ENCODE peak calls at places on chromosome 1, in seven cellular contexts. E is left ventricle myocardium inferior, K is endodermal cell, Q is prostate gland, V is transverse colon, U is PC-9, R is HCT116. C is an unnamed sample.

GRCh38 chr1:44200336-44200735 is 12.9 kb upstream of the DMAP1 start:
- DNase-seq in E (no peak), K (no peak), Q (no peak), V (no peak), U (no peak), R (no peak), C (no peak)

GRCh38 chr1:236206548-236206947 is 64.2 kb downstream of the GPR137B start:
- DNase-seq in E (no peak), K (peak; percentile 81), Q (no peak), V (peak; percentile 8), U (no peak), R (no peak), C (no peak)

GRCh38 chr1:145918992-145919939 is 749 bp upstream of the PEX11B start:
- DNase-seq in E (peak; percentile 59), K (peak; percentile 87), Q (peak; percentile 50), V (peak; percentile 72), U (peak; percentile 82), R (peak; percentile 29), C (peak; percentile 86)

GRCh38 chr1:44044071-44044801 is 13.0 kb upstream of the SLC6A9 start:
- DNase-seq in E (no peak), K (no peak), Q (no peak), V (no peak), U (peak; percentile 95), R (no peak), C (no peak)

GRCh38 chr1:205589618-205590456 is 42.0 kb downstream of the ELK4 start:
- DNase-seq in E (no peak), K (peak; percentile 31), Q (no peak), V (no peak), U (no peak), R (no peak), C (peak; percentile 7)

GRCh38 chr1:165849336-165850133 is 22.1 kb downstream of the UCK2 start:
- DNase-seq in E (no peak), K (no peak), Q (no peak), V (no peak), U (no peak), R (no peak), C (no peak)

GRCh38 chr1:50474859-50475809 is 51.9 kb upstream of the DMRTA2 start:
- DNase-seq in E (no peak), K (peak; percentile 91), Q (no peak), V (no peak), U (peak; percentile 82), R (no peak), C (no peak)

GRCh38 chr1:58755468-58755872 is 28.4 kb downstream of the JUN start:
- DNase-seq in E (peak; percentile 28), K (no peak), Q (peak; percentile 52), V (peak; percentile 51), U (peak; percentile 90), R (peak; percentile 70), C (peak; percentile 67)

GRCh38 chr1:167500283-167500860 is 18.0 kb downstream of the CD247 start:
- DNase-seq in E (no peak), K (no peak), Q (no peak), V (no peak), U (no peak), R (no peak), C (no peak)

GRCh38 chr1:42035205-42035829 is 116.6 kb upstream of the HIVEP3 start:
- DNase-seq in E (peak; percentile 63), K (peak; percentile 87), Q (peak; percentile 48), V (no peak), U (peak; percentile 46), R (peak; percentile 10), C (peak; percentile 57)

GRCh38 chr1:44368471-44369151 is 13.6 kb upstream of the ERI3 start:
- DNase-seq in E (no peak), K (peak; percentile 58), Q (no peak), V (no peak), U (no peak), R (no peak), C (no peak)

GRCh38 chr1:201002510-201002909 is 21.0 kb downstream of the KIF21B start:
- DNase-seq in E (no peak), K (no peak), Q (no peak), V (no peak), U (no peak), R (no peak), C (no peak)

GRCh38 chr1:181538836-181539235 is 55.5 kb downstream of the CACNA1E start:
- DNase-seq in E (no peak), K (no peak), Q (no peak), V (no peak), U (no peak), R (no peak), C (no peak)

GRCh38 chr1:91549041-91549735 is 48.5 kb downstream of the CDC7 start:
- DNase-seq in E (no peak), K (no peak), Q (no peak), V (peak; percentile 22), U (no peak), R (no peak), C (no peak)

GRCh38 chr1:117967472-117967871 is 37.9 kb downstream of the WDR3 start:
- DNase-seq in E (no peak), K (no peak), Q (no peak), V (no peak), U (no peak), R (no peak), C (no peak)

GRCh38 chr1:211345719-211346118 is 19.1 kb downstream of the TRAF5 start:
- DNase-seq in E (no peak), K (peak; percentile 87), Q (no peak), V (no peak), U (no peak), R (no peak), C (no peak)

GRCh38 chr1:109892476-109893368 is 17.9 kb upstream of the CSF1 start:
- DNase-seq in E (no peak), K (no peak), Q (no peak), V (no peak), U (no peak), R (no peak), C (no peak)

GRCh38 chr1:47883963-47884362 is 113.2 kb downstream of the TRABD2B start:
- DNase-seq in E (no peak), K (no peak), Q (no peak), V (no peak), U (no peak), R (no peak), C (no peak)

GRCh38 chr1:220420700-220421099 is 107.2 kb upstream of the MARK1 start:
- DNase-seq in E (no peak), K (no peak), Q (no peak), V (no peak), U (no peak), R (no peak), C (no peak)

DNA sequence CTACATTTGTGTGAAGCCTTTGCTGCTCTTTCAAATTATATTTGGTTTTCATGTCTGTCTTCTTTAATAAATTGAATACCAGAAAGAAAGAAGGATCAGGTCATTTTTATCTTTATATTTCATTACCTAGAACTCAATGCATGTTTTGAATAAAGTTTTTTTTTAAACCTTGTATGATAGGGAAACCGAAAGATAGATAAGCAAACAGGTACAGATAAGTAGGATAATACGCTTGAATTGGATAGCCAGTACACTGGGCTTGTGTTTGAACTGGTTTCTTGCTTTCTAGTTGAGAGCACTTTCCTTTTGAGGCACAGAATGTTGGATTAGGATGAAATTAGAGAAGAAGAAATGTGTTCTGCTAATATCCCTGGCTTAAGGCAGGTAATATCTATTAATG is 46.9 kb downstream of the PKN2 start:
- DNase-seq in E (no peak), K (no peak), Q (no peak), V (no peak), U (no peak), R (no peak), C (no peak)
- H3K27ac ChIP-seq in E (peak overlapping the region; percentile 63), K (no peak overlapping the region), Q (no peak overlapping the region), V (peak overlapping the region; percentile 33), U (no peak overlapping the region), R (no peak overlapping the region), C (peak overlapping the region; percentile 71)

DNA sequence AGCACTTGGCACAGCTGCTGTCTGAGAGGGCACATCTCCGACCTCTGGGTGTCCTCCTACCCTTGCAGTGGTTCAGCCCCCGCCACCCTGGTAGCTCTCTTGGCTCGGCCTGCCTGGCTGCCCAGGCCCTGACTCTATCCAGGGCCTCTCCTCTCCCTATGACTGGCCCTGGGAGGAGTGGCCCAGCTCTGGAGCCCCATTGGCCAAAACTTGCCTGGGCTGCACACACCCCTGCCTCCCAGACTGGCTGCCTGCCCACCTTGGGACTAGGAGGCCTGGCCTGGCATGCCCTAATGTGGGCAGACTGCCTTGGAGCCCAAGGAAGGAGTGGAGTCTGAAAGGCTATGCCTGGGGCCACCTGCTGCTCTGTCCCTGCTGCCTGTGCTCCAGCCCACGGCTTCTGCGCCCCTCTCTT is 33.6 kb downstream of the ACOT11 start:
- DNase-seq in E (peak; percentile 91), K (peak; percentile 66), Q (peak; percentile 96), V (peak; percentile 89), U (peak; percentile 69), R (peak; percentile 29), C (peak; percentile 98)
- H3K27ac ChIP-seq in E (peak overlapping the region; percentile 89), K (no peak overlapping the region), Q (peak overlapping the region; percentile 74), V (peak overlapping the region; percentile 75), U (no peak overlapping the region), R (no peak overlapping the region), C (peak overlapping the region; percentile 87)

GRCh38 chr1:22671999-22672398 is 19.0 kb downstream of the C1QB start:
- DNase-seq in E (no peak), K (no peak), Q (no peak), V (no peak), U (no peak), R (no peak), C (no peak)
- H3K27ac ChIP-seq in E (no peak overlapping the region), K (no peak overlapping the region), Q (no peak overlapping the region), V (no peak overlapping the region), U (no peak overlapping the region), R (no peak overlapping the region), C (no peak overlapping the region)

GRCh38 chr1:31592132-31592531 is 15.8 kb downstream of the TINAGL1 start:
- DNase-seq in E (no peak), K (peak; percentile 43), Q (no peak), V (no peak), U (no peak), R (no peak), C (no peak)

GRCh38 chr1:31593136-31593665 is 16.9 kb downstream of the TINAGL1 start:
- DNase-seq in E (no peak), K (peak; percentile 34), Q (no peak), V (no peak), U (no peak), R (no peak), C (no peak)

GRCh38 chr1:31588751-31589515 is 12.6 kb downstream of the TINAGL1 start:
- DNase-seq in E (peak; percentile 69), K (peak; percentile 84), Q (no peak), V (peak; percentile 69), U (peak; percentile 83), R (no peak), C (peak; percentile 49)

GRCh38 chr1:31593770-31594632 is 17.7 kb downstream of the TINAGL1 start:
- DNase-seq in E (peak; percentile 78), K (peak; percentile 95), Q (peak; percentile 86), V (peak; percentile 89), U (peak; percentile 85), R (peak; percentile 68), C (peak; percentile 85)

DNA sequence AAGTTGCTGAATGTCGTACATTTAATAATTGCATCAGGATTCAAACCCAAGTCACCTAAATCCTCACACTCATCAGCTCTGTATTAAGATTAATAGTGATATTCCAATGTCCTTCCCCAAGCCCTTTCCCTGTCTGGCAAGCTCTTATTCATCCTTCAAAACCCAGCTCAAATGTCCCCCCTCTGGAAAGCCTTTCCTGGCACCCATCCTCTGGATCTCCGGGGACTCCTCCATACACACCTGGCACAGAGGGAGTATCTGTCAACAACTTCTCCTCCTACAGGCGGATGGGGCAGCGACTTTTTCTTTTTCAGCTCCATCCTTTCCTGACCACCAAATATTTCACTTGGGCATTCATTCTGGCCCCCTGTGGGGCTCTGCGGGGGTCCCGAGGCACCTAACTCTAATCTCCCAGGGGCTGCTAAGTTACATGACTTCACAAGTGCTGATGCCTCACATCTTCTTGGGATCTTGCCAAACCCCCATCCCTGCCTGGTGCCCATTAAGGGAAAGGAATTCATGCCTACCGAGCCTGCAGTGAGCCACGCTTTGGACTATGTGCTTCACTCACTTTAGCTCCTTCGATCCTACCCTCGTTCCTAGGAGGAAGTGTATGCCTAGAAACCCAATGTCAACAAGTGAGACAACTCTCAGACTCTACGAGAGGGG is 15.2 kb downstream of the TINAGL1 start:
- DNase-seq in E (no peak), K (peak; percentile 48), Q (no peak), V (no peak), U (peak; percentile 75), R (no peak), C (no peak)
- H3K27ac ChIP-seq in E (peak overlapping the region; percentile 33), K (no peak overlapping the region), Q (no peak overlapping the region), V (peak overlapping the region; percentile 4), U (peak overlapping the region; percentile 4), R (no peak overlapping the region), C (no peak overlapping the region)

C was measured in psoas muscle.